ENCODE peak calls at places on chromosome 11, in six cellular contexts. One of them, this sample, is unnamed.

GRCh38 chr11:116576523-116576922 is 196.3 kb downstream of the BUD13 start:
- DNase-seq in iPS DF 6.9: no peak
- DNase-seq in adrenal gland: no peak
- DNase-seq in right lobe of liver: no peak
- DNase-seq in SJSA1: no peak
- DNase-seq in PC-3: peak; percentile 20
- DNase-seq in this sample: no peak

GRCh38 chr11:120304526-120304925 is 20.6 kb upstream of the TLCD5 start:
- DNase-seq in iPS DF 6.9: no peak
- DNase-seq in adrenal gland: no peak
- DNase-seq in right lobe of liver: no peak
- DNase-seq in SJSA1: no peak
- DNase-seq in PC-3: peak; percentile 83
- DNase-seq in this sample: no peak

GRCh38 chr11:66489636-66490035 is 9.4 kb downstream of the DPP3 start:
- DNase-seq in iPS DF 6.9: no peak
- DNase-seq in adrenal gland: no peak
- DNase-seq in right lobe of liver: no peak
- DNase-seq in SJSA1: no peak
- DNase-seq in PC-3: no peak
- DNase-seq in this sample: no peak

GRCh38 chr11:80815752-80816453 is 1375.1 kb upstream of the TENM4 start:
- DNase-seq in iPS DF 6.9: no peak
- DNase-seq in adrenal gland: no peak
- DNase-seq in right lobe of liver: no peak
- DNase-seq in SJSA1: no peak
- DNase-seq in PC-3: peak; percentile 8
- DNase-seq in this sample: no peak

GRCh38 chr11:123537726-123538125 is 107.7 kb downstream of the GRAMD1B start:
- DNase-seq in iPS DF 6.9: no peak
- DNase-seq in adrenal gland: no peak
- DNase-seq in right lobe of liver: no peak
- DNase-seq in SJSA1: no peak
- DNase-seq in PC-3: peak; percentile 85
- DNase-seq in this sample: no peak

GRCh38 chr11:70556884-70557741 is 158.8 kb downstream of the CTTN start:
- DNase-seq in iPS DF 6.9: no peak
- DNase-seq in adrenal gland: no peak
- DNase-seq in right lobe of liver: no peak
- DNase-seq in SJSA1: peak; percentile 74
- DNase-seq in PC-3: peak; percentile 98
- DNase-seq in this sample: no peak

GRCh38 chr11:118109231-118109630 is 22.5 kb upstream of the SMIM35 start:
- DNase-seq in iPS DF 6.9: no peak
- DNase-seq in adrenal gland: no peak
- DNase-seq in right lobe of liver: no peak
- DNase-seq in SJSA1: no peak
- DNase-seq in PC-3: peak; percentile 20
- DNase-seq in this sample: no peak

GRCh38 chr11:74679513-74679865 is 51.7 kb downstream of the CHRDL2 start:
- DNase-seq in iPS DF 6.9: no peak
- DNase-seq in adrenal gland: no peak
- DNase-seq in right lobe of liver: no peak
- DNase-seq in SJSA1: no peak
- DNase-seq in PC-3: no peak
- DNase-seq in this sample: peak; percentile 58

GRCh38 chr11:124762624-124763155 is 600 bp upstream of the ESAM start:
- DNase-seq in iPS DF 6.9: no peak
- DNase-seq in adrenal gland: no peak
- DNase-seq in right lobe of liver: no peak
- DNase-seq in SJSA1: no peak
- DNase-seq in PC-3: peak; percentile 37
- DNase-seq in this sample: no peak
- H3K4me3 ChIP-seq in iPS DF 6.9: peak overlapping the region; percentile 33
- H3K4me3 ChIP-seq in adrenal gland: peak overlapping the region; percentile 47
- H3K4me3 ChIP-seq in right lobe of liver: peak overlapping the region; percentile 55
- H3K4me3 ChIP-seq in SJSA1: peak overlapping the region; percentile 37
- H3K4me3 ChIP-seq in PC-3: peak overlapping the region; percentile 91
- H3K4me3 ChIP-seq in this sample: peak overlapping the region; percentile 65

GRCh38 chr11:58730507-58731089 is 1.1 kb downstream of the GLYAT start:
- DNase-seq in iPS DF 6.9: no peak
- DNase-seq in adrenal gland: no peak
- DNase-seq in right lobe of liver: no peak
- DNase-seq in SJSA1: no peak
- DNase-seq in PC-3: no peak
- DNase-seq in this sample: no peak

GRCh38 chr11:58739725-58740430 is 8.1 kb upstream of the GLYAT start:
- DNase-seq in iPS DF 6.9: no peak
- DNase-seq in adrenal gland: no peak
- DNase-seq in right lobe of liver: no peak
- DNase-seq in SJSA1: peak; percentile 2
- DNase-seq in PC-3: peak; percentile 9
- DNase-seq in this sample: no peak

GRCh38 chr11:58740447-58740846 is 8.7 kb upstream of the GLYAT start:
- DNase-seq in iPS DF 6.9: no peak
- DNase-seq in adrenal gland: no peak
- DNase-seq in right lobe of liver: peak; percentile 51
- DNase-seq in SJSA1: no peak
- DNase-seq in PC-3: no peak
- DNase-seq in this sample: no peak

GRCh38 chr11:58731819-58732218 is at the start of gene GLYAT:
- DNase-seq in iPS DF 6.9: no peak
- DNase-seq in adrenal gland: no peak
- DNase-seq in right lobe of liver: peak; percentile 75
- DNase-seq in SJSA1: no peak
- DNase-seq in PC-3: no peak
- DNase-seq in this sample: no peak

GRCh38 chr11:58734681-58735490 is 3.1 kb upstream of the GLYAT start:
- DNase-seq in iPS DF 6.9: no peak
- DNase-seq in adrenal gland: no peak
- DNase-seq in right lobe of liver: peak; percentile 59
- DNase-seq in SJSA1: no peak
- DNase-seq in PC-3: no peak
- DNase-seq in this sample: no peak
- H3K9me3 ChIP-seq in iPS DF 6.9: no peaks in the 10 kb centered on the region
- H3K9me3 ChIP-seq in adrenal gland: no peaks in the 10 kb centered on the region
- H3K9me3 ChIP-seq in right lobe of liver: no peaks in the 10 kb centered on the region
- H3K9me3 ChIP-seq in SJSA1: no peaks in the 10 kb centered on the region
- H3K9me3 ChIP-seq in PC-3: no peaks in the 10 kb centered on the region
- H3K9me3 ChIP-seq in this sample: no peaks in the 10 kb centered on the region

DNA sequence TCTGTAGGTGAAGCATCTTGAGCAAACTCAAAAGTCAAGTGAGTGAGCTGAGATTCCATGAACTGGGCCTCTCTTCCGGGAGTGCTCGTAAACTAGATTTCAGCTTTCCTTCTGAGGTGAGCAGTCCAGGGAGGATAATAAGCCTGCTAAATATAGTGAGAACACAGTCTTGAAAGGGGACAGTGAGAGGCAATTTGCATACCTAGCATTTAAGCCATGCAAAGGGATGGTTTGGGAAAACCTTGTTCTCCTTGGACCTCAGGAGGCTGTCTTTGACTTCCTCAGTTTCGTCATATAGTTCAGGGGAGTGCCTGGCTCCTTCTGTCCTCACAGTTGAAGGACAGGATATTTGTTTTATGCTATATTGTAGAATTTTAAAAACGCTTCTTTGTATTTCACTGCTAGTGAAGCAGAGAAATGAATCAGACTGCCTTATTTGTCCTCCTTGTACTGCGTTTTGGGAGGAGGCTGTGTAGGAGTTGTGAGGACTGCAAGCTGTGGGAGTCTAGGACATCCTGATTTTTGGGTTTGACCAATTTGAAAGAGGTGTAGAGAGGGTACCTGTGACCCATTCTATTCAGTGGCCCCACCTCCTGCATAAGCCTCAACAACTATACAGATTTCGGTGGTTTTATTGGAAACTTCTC is 11.0 kb upstream of the SORL1-AS1 start:
- DNase-seq in iPS DF 6.9: no peak
- DNase-seq in adrenal gland: no peak
- DNase-seq in right lobe of liver: no peak
- DNase-seq in SJSA1: no peak
- DNase-seq in PC-3: peak; percentile 42
- DNase-seq in this sample: no peak
- H3K27ac ChIP-seq in iPS DF 6.9: no peak overlapping the region
- H3K27ac ChIP-seq in adrenal gland: no peak overlapping the region
- H3K27ac ChIP-seq in right lobe of liver: peak overlapping the region; percentile 96
- H3K27ac ChIP-seq in SJSA1: no peak overlapping the region
- H3K27ac ChIP-seq in PC-3: peak overlapping the region; percentile 93
- H3K27ac ChIP-seq in this sample: peak overlapping the region; percentile 31

DNA sequence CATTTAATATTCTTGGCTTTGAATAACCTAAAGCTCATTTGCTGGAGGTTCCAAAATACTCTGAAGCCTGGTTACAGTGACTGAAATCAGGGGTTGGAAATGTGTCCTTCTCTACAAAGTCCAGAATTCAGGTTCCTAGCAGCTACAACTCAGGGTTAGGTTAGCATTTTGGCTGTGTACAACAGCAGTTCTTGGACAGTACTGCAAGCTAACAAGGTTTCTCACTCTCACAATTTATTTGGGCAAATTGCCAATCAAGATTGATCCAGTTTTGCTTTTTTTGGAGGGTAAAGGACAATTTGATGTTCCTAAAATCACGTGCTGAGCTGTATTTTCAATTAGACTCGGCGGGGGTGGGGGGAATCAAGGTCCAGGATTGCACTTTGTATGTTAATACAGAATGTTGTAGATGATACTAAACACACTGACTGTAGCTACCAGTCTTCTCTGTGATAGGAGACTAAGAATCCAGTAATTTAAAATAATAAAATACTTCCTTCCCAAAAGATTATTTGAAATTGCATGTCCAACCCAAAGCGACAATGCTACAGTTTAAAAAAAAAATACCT is 49.7 kb upstream of the RAPSN start:
- DNase-seq in iPS DF 6.9: no peak
- DNase-seq in adrenal gland: no peak
- DNase-seq in right lobe of liver: peak; percentile 74
- DNase-seq in SJSA1: no peak
- DNase-seq in PC-3: no peak
- DNase-seq in this sample: no peak
- H3K4me3 ChIP-seq in iPS DF 6.9: no peak overlapping the region
- H3K4me3 ChIP-seq in adrenal gland: no peak overlapping the region
- H3K4me3 ChIP-seq in right lobe of liver: no peak overlapping the region
- H3K4me3 ChIP-seq in SJSA1: no peak overlapping the region
- H3K4me3 ChIP-seq in PC-3: no peak overlapping the region
- H3K4me3 ChIP-seq in this sample: no peak overlapping the region

DNA sequence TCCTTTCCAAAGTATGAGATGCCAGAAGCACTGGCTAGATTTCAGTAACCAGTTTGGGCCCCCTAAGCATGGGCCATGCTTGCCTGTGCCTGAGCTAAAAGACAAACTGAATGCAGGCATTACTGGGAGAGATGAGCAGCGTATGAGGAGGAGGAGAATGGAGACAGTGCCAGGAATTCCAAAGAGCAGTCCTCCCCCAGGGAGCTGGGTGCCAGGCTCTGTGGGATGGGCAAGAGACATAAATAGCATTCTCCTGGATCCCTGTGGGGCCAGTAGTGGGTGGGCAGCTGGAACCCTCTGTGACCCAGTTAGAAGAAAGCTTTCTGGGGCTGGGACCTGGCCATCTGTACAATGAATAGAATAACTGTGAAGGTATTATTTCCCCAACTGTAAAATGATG is 235.6 kb downstream of the KCNA4 start:
- DNase-seq in iPS DF 6.9: no peak
- DNase-seq in adrenal gland: no peak
- DNase-seq in right lobe of liver: no peak
- DNase-seq in SJSA1: no peak
- DNase-seq in PC-3: no peak
- DNase-seq in this sample: no peak
- H3K9me3 ChIP-seq in iPS DF 6.9: no peaks in the 10 kb centered on the region
- H3K9me3 ChIP-seq in adrenal gland: no peaks in the 10 kb centered on the region
- H3K9me3 ChIP-seq in right lobe of liver: no peaks in the 10 kb centered on the region
- H3K9me3 ChIP-seq in SJSA1: no peaks in the 10 kb centered on the region
- H3K9me3 ChIP-seq in PC-3: no peaks in the 10 kb centered on the region
- H3K9me3 ChIP-seq in this sample: no peaks in the 10 kb centered on the region

DNA sequence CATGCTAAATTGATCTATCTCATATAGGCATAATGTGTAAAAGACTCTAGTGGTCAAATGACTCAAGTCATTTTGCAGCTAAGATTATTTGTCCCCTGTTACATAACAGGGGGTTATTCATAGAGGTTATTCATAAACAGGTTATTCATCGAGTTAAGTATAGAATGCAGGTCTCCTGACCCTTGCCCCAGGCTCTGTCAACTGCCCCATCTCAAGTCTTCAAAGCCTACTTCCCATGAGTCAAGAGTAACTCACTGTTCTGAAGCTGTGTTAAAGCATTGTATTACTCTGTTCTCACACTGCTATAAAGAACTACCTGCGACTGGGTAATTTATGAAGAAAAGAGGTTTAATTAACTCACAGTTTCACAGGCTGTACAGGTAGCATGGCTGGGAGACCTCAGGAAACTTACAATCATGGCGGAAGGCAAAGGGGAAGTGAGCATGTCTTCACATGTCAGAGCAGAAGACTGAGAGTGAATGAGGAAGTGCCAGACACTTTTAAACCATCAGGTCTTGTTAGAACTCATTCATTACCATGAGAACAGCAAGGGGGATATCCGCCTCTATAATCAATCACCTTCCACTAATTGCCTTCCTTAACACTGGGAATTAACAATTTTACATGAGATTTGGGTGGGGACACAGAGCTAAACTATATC is 226.2 kb upstream of the BLID start:
- DNase-seq in iPS DF 6.9: no peak
- DNase-seq in adrenal gland: no peak
- DNase-seq in right lobe of liver: no peak
- DNase-seq in SJSA1: no peak
- DNase-seq in PC-3: peak; percentile 80
- DNase-seq in this sample: no peak
- H3K27ac ChIP-seq in iPS DF 6.9: no peak overlapping the region
- H3K27ac ChIP-seq in adrenal gland: no peak overlapping the region
- H3K27ac ChIP-seq in right lobe of liver: no peak overlapping the region
- H3K27ac ChIP-seq in SJSA1: no peak overlapping the region
- H3K27ac ChIP-seq in PC-3: peak overlapping the region; percentile 62
- H3K27ac ChIP-seq in this sample: no peak overlapping the region

GRCh38 chr11:60951611-60951908 is 416 bp downstream of the SLC15A3 start:
- DNase-seq in iPS DF 6.9: no peak
- DNase-seq in adrenal gland: no peak
- DNase-seq in right lobe of liver: no peak
- DNase-seq in SJSA1: peak; percentile 31
- DNase-seq in PC-3: no peak
- DNase-seq in this sample: no peak
- H3K4me3 ChIP-seq in iPS DF 6.9: peak overlapping the region; percentile 59
- H3K4me3 ChIP-seq in adrenal gland: peak overlapping the region; percentile 62
- H3K4me3 ChIP-seq in right lobe of liver: peak overlapping the region; percentile 41
- H3K4me3 ChIP-seq in SJSA1: peak overlapping the region; percentile 36
- H3K4me3 ChIP-seq in PC-3: no peak overlapping the region
- H3K4me3 ChIP-seq in this sample: peak overlapping the region; percentile 39

GRCh38 chr11:119297938-119298337 is 19.0 kb downstream of the MCAM start:
- DNase-seq in iPS DF 6.9: no peak
- DNase-seq in adrenal gland: no peak
- DNase-seq in right lobe of liver: no peak
- DNase-seq in SJSA1: no peak
- DNase-seq in PC-3: no peak
- DNase-seq in this sample: no peak
- H3K9me3 ChIP-seq in iPS DF 6.9: no peaks in the 10 kb centered on the region
- H3K9me3 ChIP-seq in adrenal gland: no peaks in the 10 kb centered on the region
- H3K9me3 ChIP-seq in right lobe of liver: no peaks in the 10 kb centered on the region
- H3K9me3 ChIP-seq in SJSA1: no peaks in the 10 kb centered on the region
- H3K9me3 ChIP-seq in PC-3: no peaks in the 10 kb centered on the region
- H3K9me3 ChIP-seq in this sample: no peaks in the 10 kb centered on the region